ENCODE peak calls at places on chromosomes 6 and 20, in five cellular contexts. T is GM12878, U is H1, X is K562, S is HepG2. Z is an unnamed sample.

GRCh38 chr6:148272084-148272483 is 70.6 kb upstream of the SASH1 start:
- DNase-seq in T (no peak), U (no peak), X (no peak), S (no peak), Z (no peak)

GRCh38 chr20:16189371-16189770 is 383.9 kb downstream of the KIF16B start:
- DNase-seq in T (no peak), U (no peak), X (no peak), S (no peak), Z (no peak)

GRCh38 chr20:4371623-4372246 is 350.0 kb upstream of the PRND start:
- DNase-seq in T (no peak), U (no peak), X (no peak), S (no peak), Z (no peak)

GRCh38 chr6:14510038-14510437 is 392.5 kb downstream of the CD83 start:
- DNase-seq in T (no peak), U (no peak), X (no peak), S (peak), Z (peak)

GRCh38 chr6:41334482-41335023 is 855 bp upstream of the NCR2 start:
- DNase-seq in T (no peak), U (no peak), X (peak), S (no peak), Z (no peak)

GRCh38 chr6:142567476-142567875 is 265.7 kb downstream of the ADGRG6 start:
- DNase-seq in T (no peak), U (no peak), X (no peak), S (peak), Z (no peak)

GRCh38 chr6:94462231-94462630 is 1042.9 kb upstream of the EPHA7 start:
- DNase-seq in T (no peak), U (no peak), X (no peak), S (no peak), Z (no peak)

GRCh38 chr6:108944707-108945685 is 96.8 kb downstream of the ARMC2 start:
- DNase-seq in T (no peak), U (no peak), X (no peak), S (no peak), Z (no peak)

GRCh38 chr6:127420558-127420957 is 38.6 kb downstream of the KIAA0408 start:
- DNase-seq in T (peak), U (no peak), X (peak), S (peak), Z (peak)

GRCh38 chr20:47008842-47009518 is 114.3 kb downstream of the EYA2 start:
- DNase-seq in T (no peak), U (no peak), X (no peak), S (peak), Z (no peak)

GRCh38 chr20:64011366-64011779 is 24.6 kb upstream of the C20orf204 start:
- DNase-seq in T (no peak), U (no peak), X (no peak), S (no peak), Z (no peak)

GRCh38 chr6:134199848-134200606 is 117.9 kb downstream of the SGK1 start:
- DNase-seq in T (no peak), U (no peak), X (no peak), S (peak), Z (no peak)
- H3K4me2 ChIP-seq in T (no peak), U (no peak), X (no peak), S (peak), Z (peak)

GRCh38 chr20:57435498-57436222 is 44.5 kb downstream of the RBM38 start:
- DNase-seq in T (no peak), U (no peak), X (peak), S (peak), Z (peak)
- TF ChIP-seq CREB1 in T (no peak), U (no peak), X (no peak), S (no peak), Z (no peak)

GRCh38 chr6:128570439-128571063 is 50.2 kb upstream of the PTPRK start:
- DNase-seq in T (no peak), U (no peak), X (no peak), S (no peak), Z (no peak)

GRCh38 chr6:128567029-128567428 is 46.6 kb upstream of the PTPRK start:
- DNase-seq in T (no peak), U (no peak), X (no peak), S (no peak), Z (no peak)

GRCh38 chr6:128573036-128573435 is 52.6 kb upstream of the PTPRK start:
- DNase-seq in T (no peak), U (no peak), X (no peak), S (no peak), Z (no peak)

GRCh38 chr6:128572286-128572685 is 51.9 kb upstream of the PTPRK start:
- DNase-seq in T (no peak), U (no peak), X (no peak), S (no peak), Z (no peak)

GRCh38 chr6:128569737-128570438 is 49.5 kb upstream of the PTPRK start:
- DNase-seq in T (no peak), U (no peak), X (no peak), S (no peak), Z (peak)
- H3K4me2 ChIP-seq in T (no peak), U (no peak), X (no peak), S (no peak), Z (no peak)

DNA sequence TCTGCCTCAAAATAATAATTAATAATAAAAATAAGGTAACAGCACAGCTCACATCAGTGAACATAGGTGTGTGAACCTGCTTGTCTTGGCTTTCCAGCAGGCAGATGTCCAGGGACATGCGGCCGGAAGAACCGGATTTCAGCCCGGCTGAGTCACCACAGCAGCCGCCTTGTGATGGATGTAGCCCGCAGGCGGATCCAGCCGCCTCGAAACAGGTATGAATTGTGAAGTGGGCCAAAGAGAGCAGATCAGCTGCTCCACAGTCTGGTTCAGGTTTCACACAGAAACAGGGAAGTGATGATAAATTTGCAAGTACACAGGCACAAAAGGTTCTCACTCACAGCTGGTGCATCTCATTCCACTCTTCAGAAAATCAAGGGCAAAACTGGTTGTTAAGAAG is 55.1 kb downstream of the ID4 start:
- DNase-seq in T (no peak), U (no peak), X (no peak), S (no peak), Z (no peak)
- TF ChIP-seq CREB1 in T (no peak), U (no peak), X (no peak), S (no peak), Z (no peak)

DNA sequence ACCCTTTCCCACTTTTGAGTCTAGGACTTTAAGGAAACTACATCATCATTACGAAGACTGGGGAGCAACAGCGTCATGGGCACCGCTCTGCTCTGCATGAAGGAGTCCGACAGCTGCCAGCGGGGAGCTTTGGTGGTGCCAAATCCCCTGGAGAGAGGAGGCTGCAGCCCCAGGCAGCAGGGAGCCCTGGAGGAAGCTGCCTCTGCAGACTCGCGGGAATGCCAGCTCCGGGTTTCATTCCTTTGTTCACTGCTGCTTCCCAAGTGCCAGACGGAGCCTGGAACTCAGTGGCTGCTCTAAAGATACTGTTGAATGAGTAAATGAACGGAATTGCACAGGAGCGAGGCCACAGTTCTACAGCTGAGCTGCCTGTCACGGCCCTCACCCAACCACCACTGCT is 196.5 kb upstream of the THBS2 start:
- DNase-seq in T (no peak), U (no peak), X (no peak), S (no peak), Z (no peak)
- H3K4me2 ChIP-seq in T (no peak), U (no peak), X (no peak), S (no peak), Z (no peak)

Z was measured in GM23338.